ENCODE peak calls at places on chromosomes 4 and X, in four cellular contexts. E, B, V and Y are unnamed samples.

GRCh38 chrX:19566359-19567141 is 51.2 kb upstream of the MAP3K15 start:
- DNase-seq in E (peak), B (peak), V (peak), Y (no peak)

GRCh38 chrX:27998666-27999065 is 17.4 kb upstream of the DCAF8L1 start:
- DNase-seq in E (no peak), B (no peak), V (peak), Y (no peak)

GRCh38 chr4:38983756-38984647 is 48.2 kb downstream of the TMEM156 start:
- DNase-seq in E (no peak), B (peak), V (peak), Y (no peak)

GRCh38 chr4:10018818-10019438 is 2.4 kb downstream of the SLC2A9 start:
- DNase-seq in E (peak), B (peak), V (peak), Y (peak)

GRCh38 chr4:24956091-24956490 is 43.2 kb upstream of the CCDC149 start:
- DNase-seq in E (peak), B (no peak), V (no peak), Y (no peak)

GRCh38 chrX:20789103-20789502 is 522.4 kb upstream of the RPS6KA3 start:
- DNase-seq in E (no peak), B (no peak), V (no peak), Y (no peak)

GRCh38 chr4:30094866-30095265 is 625.3 kb upstream of the PCDH7 start:
- DNase-seq in E (no peak), B (peak), V (peak), Y (no peak)

GRCh38 chr4:145218251-145218650 is 37.9 kb upstream of the OTUD4 start:
- DNase-seq in E (peak), B (peak), V (no peak), Y (no peak)

GRCh38 chr4:102103368-102103767 is 241.9 kb downstream of the SLC39A8 start:
- DNase-seq in E (no peak), B (no peak), V (no peak), Y (no peak)

GRCh38 chr4:67723949-67724348 is 23.0 kb upstream of the UBA6 start:
- DNase-seq in E (peak), B (no peak), V (no peak), Y (no peak)

GRCh38 chr4:126708716-126709115 is 924.0 kb upstream of the INTU start:
- DNase-seq in E (no peak), B (no peak), V (no peak), Y (no peak)

GRCh38 chr4:40327340-40327739 is 7.8 kb upstream of the CHRNA9 start:
- DNase-seq in E (no peak), B (peak), V (no peak), Y (no peak)

GRCh38 chr4:30753316-30753715 is 33.1 kb downstream of the PCDH7 start:
- DNase-seq in E (no peak), B (peak), V (peak), Y (no peak)

GRCh38 chr4:155342142-155342541 is 34.6 kb downstream of the MAP9 start:
- DNase-seq in E (no peak), B (peak), V (peak), Y (no peak)

GRCh38 chr4:128322311-128322710 is 34.7 kb upstream of the PGRMC2 start:
- DNase-seq in E (no peak), B (no peak), V (peak), Y (no peak)

GRCh38 chr4:108533245-108533844 is 87.0 kb upstream of the RPL34 start:
- DNase-seq in E (no peak), B (peak), V (peak), Y (no peak)

GRCh38 chr4:159212675-159213297 is 109.9 kb downstream of the RAPGEF2 start:
- DNase-seq in E (no peak), B (no peak), V (no peak), Y (no peak)

GRCh38 chrX:119417842-119418241 is 18.7 kb downstream of the SLC25A43 start:
- DNase-seq in E (no peak), B (peak), V (no peak), Y (no peak)

GRCh38 chr4:142567199-142567598 is 278.9 kb downstream of the INPP4B start:
- DNase-seq in E (peak), B (no peak), V (peak), Y (no peak)

GRCh38 chr4:11487876-11488545 is 59.3 kb upstream of the HS3ST1 start:
- DNase-seq in E (no peak), B (peak), V (peak), Y (no peak)

GRCh38 chr4:150217804-150218203 is 139.6 kb downstream of the DCLK2 start:
- DNase-seq in E (no peak), B (no peak), V (no peak), Y (no peak)

GRCh38 chr4:159103406-159104131 is 690 bp downstream of the RAPGEF2 start:
- DNase-seq in E (peak), B (peak), V (peak), Y (peak)

GRCh38 chr4:8230891-8231290 is 31.8 kb downstream of the SH3TC1 start:
- DNase-seq in E (no peak), B (no peak), V (peak), Y (no peak)

GRCh38 chr4:108783666-108784463 is 21.0 kb upstream of the ETNPPL start:
- DNase-seq in E (no peak), B (peak), V (no peak), Y (no peak)

DNA sequence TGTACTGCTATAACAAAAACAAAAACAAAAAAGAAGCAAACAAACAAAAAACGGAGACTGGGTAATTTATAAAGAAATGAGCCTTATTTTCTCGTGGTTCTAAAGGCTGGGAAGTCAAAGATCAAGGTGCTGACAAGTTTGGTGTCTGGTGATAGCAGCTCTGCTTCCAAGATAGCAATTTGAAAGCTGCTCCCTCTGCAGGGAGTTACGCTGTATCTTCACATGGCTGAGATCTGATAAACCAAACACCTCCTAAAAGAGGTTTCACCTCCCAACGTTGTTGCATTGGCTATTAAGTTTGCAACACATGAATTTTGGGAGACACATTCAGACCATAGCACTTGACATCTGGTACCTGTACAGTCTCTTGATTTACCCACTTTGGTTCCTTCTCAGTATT is 854.2 kb downstream of the CENPC start:
- DNase-seq in E (peak), B (no peak), V (no peak), Y (no peak)
- TF ChIP-seq CTCF in E (peak), B (no peak), V (no peak), Y (no peak)

GRCh38 chrX:23338334-23338733 is 3.7 kb downstream of the PTCHD1 start:
- DNase-seq in E (no peak), B (no peak), V (no peak), Y (no peak)

GRCh38 chrX:23344904-23345271 is 10.2 kb downstream of the PTCHD1 start:
- DNase-seq in E (no peak), B (no peak), V (no peak), Y (no peak)

GRCh38 chrX:23344208-23344903 is 9.7 kb downstream of the PTCHD1 start:
- DNase-seq in E (peak), B (no peak), V (peak), Y (no peak)

GRCh38 chrX:23341452-23341851 is 6.8 kb downstream of the PTCHD1 start:
- DNase-seq in E (no peak), B (no peak), V (peak), Y (no peak)
- TF ChIP-seq CTCF in E (no peak), B (no peak), V (no peak), Y (no peak)

GRCh38 chr4:120871173-120871572 is 51.4 kb downstream of the PRDM5 start:
- DNase-seq in E (no peak), B (no peak), V (no peak), Y (no peak)

GRCh38 chr4:120874792-120875774 is 47.4 kb downstream of the PRDM5 start:
- DNase-seq in E (peak), B (peak), V (no peak), Y (no peak)

GRCh38 chr4:120877021-120877420 is 45.5 kb downstream of the PRDM5 start:
- DNase-seq in E (no peak), B (no peak), V (no peak), Y (no peak)

GRCh38 chr4:120870279-120870673 is 52.2 kb downstream of the PRDM5 start:
- DNase-seq in E (peak), B (no peak), V (no peak), Y (no peak)

DNA sequence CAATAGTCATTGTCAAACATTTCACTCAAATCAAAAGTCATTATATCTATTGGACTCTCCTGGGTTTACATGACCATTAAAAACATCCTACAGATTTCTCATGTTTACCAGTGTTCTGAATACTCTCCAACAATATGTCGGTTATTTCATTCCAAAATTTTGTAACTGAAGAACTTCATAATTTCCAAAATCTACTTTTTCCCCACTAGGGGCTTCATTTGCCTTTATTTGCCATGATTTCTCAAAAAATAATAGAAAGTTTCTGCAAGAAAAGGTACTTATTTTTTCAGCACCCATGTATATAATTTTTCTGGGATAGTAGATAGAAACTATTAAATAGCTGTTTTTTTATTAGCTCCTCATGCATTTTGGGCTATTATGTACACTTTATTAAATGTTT is 49.0 kb downstream of the PRDM5 start:
- DNase-seq in E (no peak), B (no peak), V (no peak), Y (no peak)
- TF ChIP-seq CTCF in E (peak), B (no peak), V (peak), Y (peak)

GRCh38 chr4:186829740-186830449 is 106.2 kb upstream of the FAT1 start:
- DNase-seq in E (no peak), B (peak), V (peak), Y (no peak)

GRCh38 chr4:186829097-186829496 is 105.4 kb upstream of the FAT1 start:
- DNase-seq in E (no peak), B (no peak), V (no peak), Y (no peak)

GRCh38 chr4:186825069-186825468 is 101.4 kb upstream of the FAT1 start:
- DNase-seq in E (no peak), B (no peak), V (no peak), Y (no peak)

GRCh38 chr4:186827542-186827887 is 103.9 kb upstream of the FAT1 start:
- DNase-seq in E (no peak), B (no peak), V (peak), Y (no peak)

DNA sequence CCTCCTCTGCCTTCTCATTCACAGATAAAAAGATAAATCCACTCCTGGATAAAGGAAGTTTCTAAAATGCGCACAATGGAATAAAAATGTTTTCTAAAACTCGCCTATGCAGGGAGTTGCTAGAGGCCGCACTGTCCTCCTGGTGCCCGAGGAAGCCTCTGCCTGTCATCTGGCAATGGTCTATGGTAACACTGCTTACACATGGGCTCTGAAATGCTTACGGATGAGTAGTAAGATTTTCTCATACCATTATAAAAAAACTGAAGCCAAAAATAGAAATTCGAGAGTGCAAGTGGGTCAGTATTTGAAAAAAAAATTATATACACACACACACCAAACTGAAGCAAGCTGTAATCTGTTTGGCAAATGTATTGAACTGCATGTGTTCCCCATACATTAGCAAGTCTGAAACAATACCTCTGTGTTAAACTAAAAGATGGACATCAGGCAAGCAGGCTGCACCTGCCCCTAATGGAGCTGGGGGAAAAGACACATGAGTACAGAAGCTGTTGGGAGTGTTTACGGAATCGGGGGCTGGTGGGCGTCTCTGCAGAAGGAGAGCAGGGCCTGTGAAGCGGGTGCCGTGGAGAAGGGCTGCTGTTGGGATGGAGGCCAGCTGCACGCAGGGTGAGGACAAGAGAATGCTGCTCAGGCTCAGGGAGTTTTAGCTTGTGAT is 103.3 kb upstream of the FAT1 start:
- DNase-seq in E (no peak), B (no peak), V (no peak), Y (no peak)
- TF ChIP-seq CTCF in E (no peak), B (no peak), V (no peak), Y (no peak)

GRCh38 chrX:108316456-108316855 is 121.8 kb downstream of the COL4A6 start:
- DNase-seq in E (no peak), B (no peak), V (no peak), Y (no peak)
- TF ChIP-seq CTCF in E (no peak), B (no peak), V (no peak), Y (no peak)

DNA sequence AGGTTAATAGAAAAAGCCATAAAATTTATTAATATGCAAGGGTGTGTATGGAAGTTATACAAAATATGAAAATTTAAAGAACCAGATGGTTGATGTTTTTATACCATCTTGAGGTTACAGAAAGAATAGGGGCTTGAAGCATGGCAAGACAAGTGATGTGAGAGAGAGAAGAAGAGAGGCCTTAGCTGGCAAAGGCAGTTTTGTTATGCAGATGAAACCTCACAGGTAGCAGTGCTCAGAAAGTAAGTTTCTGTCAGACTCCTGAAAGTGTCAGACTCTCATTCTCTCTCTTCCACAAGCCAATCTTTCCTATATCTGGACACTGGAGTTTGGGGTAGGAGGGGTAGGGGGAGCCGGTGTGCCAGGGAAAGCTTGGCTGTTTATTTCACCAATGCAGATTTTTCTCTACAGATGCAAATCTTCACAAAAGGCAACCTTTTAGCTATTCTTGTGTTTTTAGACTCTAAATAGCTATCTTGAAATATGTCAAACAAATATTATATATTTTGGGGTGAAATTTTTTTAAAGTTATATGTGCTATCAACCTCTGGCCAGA is 124.5 kb downstream of the CFAP299 start:
- DNase-seq in E (peak), B (no peak), V (no peak), Y (no peak)
- TF ChIP-seq CTCF in E (no peak), B (no peak), V (no peak), Y (no peak)